ENCODE peak calls at places on chromosomes 7 and 10, in six cellular contexts. Y is NCI-H1436; Z is Right ventricle myocardium superior; N is COR-L47; C is GM06990; L is activated CD8-positive, alpha-beta memory T cell treated with anti-CD3 and anti-CD28 coated beads for 1 hour. S is an unnamed sample.

GRCh38 chr10:57919864-57920263 is 347.8 kb downstream of the IPMK start:
- DNase-seq in Y (no peak), Z (no peak), N (no peak), C (no peak), L (no peak), S (no peak)

GRCh38 chr10:124993345-124993708 is 51.4 kb downstream of the ZRANB1 start:
- DNase-seq in Y (no peak), Z (no peak), N (no peak), C (no peak), L (no peak), S (no peak)

GRCh38 chr10:3761111-3761686 is 23.8 kb downstream of the KLF6 start:
- DNase-seq in Y (no peak), Z (no peak), N (no peak), C (peak; percentile 75), L (no peak), S (no peak)

GRCh38 chr10:23496727-23497126 is 57.9 kb downstream of the OTUD1 start:
- DNase-seq in Y (no peak), Z (no peak), N (no peak), C (no peak), L (no peak), S (no peak)

GRCh38 chr7:620052-620451 is 100.4 kb upstream of the PDGFA start:
- DNase-seq in Y (no peak), Z (no peak), N (no peak), C (no peak), L (no peak), S (no peak)

GRCh38 chr10:48478469-48478868 is 126.4 kb downstream of the ARHGAP22 start:
- DNase-seq in Y (no peak), Z (no peak), N (no peak), C (no peak), L (no peak), S (no peak)

GRCh38 chr7:36151921-36152755 is 916 bp upstream of the EEPD1 start:
- DNase-seq in Y (no peak), Z (no peak), N (no peak), C (no peak), L (no peak), S (no peak)

GRCh38 chr10:97210576-97210975 is 24.8 kb upstream of the SLIT1 start:
- DNase-seq in Y (peak; percentile 57), Z (peak; percentile 69), N (peak; percentile 21), C (no peak), L (peak; percentile 26), S (peak; percentile 74)

GRCh38 chr10:930415-931325 is 835 bp downstream of the LARP4B start:
- DNase-seq in Y (no peak), Z (peak; percentile 56), N (no peak), C (peak; percentile 48), L (no peak), S (no peak)

GRCh38 chr7:98646465-98646864 is 29.4 kb downstream of the NPTX2 start:
- DNase-seq in Y (no peak), Z (no peak), N (no peak), C (no peak), L (no peak), S (no peak)

S was measured in memory B cell.